ENCODE peak calls at places on chromosome 22, in four cellular contexts. D, X, P and S are unnamed samples.

GRCh38 chr22:46415816-46416536 is 80.5 kb downstream of the TRMU start:
- DNase-seq in D (no peak), X (no peak), P (no peak), S (no peak)

GRCh38 chr22:31088233-31088986 is 7.3 kb downstream of the SMTN start:
- DNase-seq in D (no peak), X (no peak), P (no peak), S (no peak)

GRCh38 chr22:35725521-35725920 is 7.8 kb downstream of the APOL5 start:
- DNase-seq in X (no peak), P (no peak), D (no peak), S (no peak)

GRCh38 chr22:35525687-35526332 is 14.8 kb upstream of the RASD2 start:
- DNase-seq in X (no peak), D (no peak), P (no peak), S (no peak)

GRCh38 chr22:44068422-44069191 is 44.5 kb downstream of the PARVB start:
- DNase-seq in D (peak), X (peak), P (no peak), S (no peak)

GRCh38 chr22:49156662-49157285 is 670.9 kb downstream of the BRD1 start:
- DNase-seq in P (no peak), X (no peak), D (no peak), S (no peak)

GRCh38 chr22:48488149-48488551 is 1339.5 kb downstream of the BRD1 start:
- DNase-seq in X (no peak), D (no peak), P (no peak), S (no peak)

GRCh38 chr22:28094831-28095230 is 175.8 kb upstream of the PITPNB start:
- DNase-seq in X (no peak), D (no peak), P (no peak), S (no peak)

GRCh38 chr22:46612904-46613605 is 7.1 kb upstream of the GRAMD4 start:
- DNase-seq in D (no peak), P (peak), X (no peak), S (no peak)

GRCh38 chr22:20424937-20425587 is 12.6 kb downstream of the SCARF2 start:
- DNase-seq in X (no peak), P (no peak), D (no peak), S (no peak)

GRCh38 chr22:31676700-31677099 is 14.7 kb upstream of the PISD start:
- DNase-seq in D (no peak), X (peak), P (no peak), S (no peak)

GRCh38 chr22:48675141-48675827 is 1152.4 kb downstream of the BRD1 start:
- DNase-seq in D (no peak), X (no peak), P (no peak), S (no peak)

GRCh38 chr22:44672632-44673031 is 29.4 kb upstream of the PRR5 start:
- DNase-seq in D (no peak), P (no peak), X (no peak), S (no peak)

GRCh38 chr22:24503851-24504170 is 8.7 kb downstream of the UPB1 start:
- DNase-seq in X (no peak), P (no peak), D (no peak), S (no peak)

GRCh38 chr22:24507742-24508141 is 12.6 kb downstream of the UPB1 start:
- DNase-seq in D (no peak), P (no peak), X (no peak), S (no peak)

GRCh38 chr22:24506802-24507438 is 11.8 kb downstream of the UPB1 start:
- DNase-seq in D (no peak), X (no peak), P (peak), S (no peak)

GRCh38 chr22:24503137-24503850 is 8.2 kb downstream of the UPB1 start:
- DNase-seq in P (no peak), D (peak), X (peak), S (peak)

GRCh38 chr22:24505337-24505736 is 10.2 kb downstream of the UPB1 start:
- DNase-seq in D (no peak), P (peak), X (no peak), S (no peak)
- TF ChIP-seq FOXK2 in D (no peak), P (no peak), X (no peak), S (no peak)

DNA sequence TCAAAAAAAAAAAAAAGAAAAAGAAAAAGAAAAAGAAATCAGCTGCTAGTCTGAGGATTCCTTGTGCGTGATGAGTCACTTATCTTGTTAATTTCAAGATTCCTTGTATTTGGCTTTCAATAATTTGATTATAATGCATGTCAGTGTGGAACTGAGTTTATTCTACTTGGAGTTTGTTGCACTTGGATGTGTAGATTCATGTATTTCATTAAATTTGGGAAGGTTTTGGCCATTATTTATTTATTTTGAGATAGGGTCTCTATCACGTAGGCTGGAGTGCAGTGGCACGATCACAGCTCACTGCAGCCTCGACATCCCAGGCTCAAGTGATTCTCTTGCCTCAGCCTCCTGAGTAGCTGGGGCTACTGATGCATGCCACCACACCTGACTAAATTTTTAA is 14.8 kb downstream of the WBP2NL start:
- DNase-seq in D (no peak), X (no peak), P (no peak), S (no peak)
- TF ChIP-seq BHLHE40 in D (no peak), X (no peak), P (no peak), S (no peak)

DNA sequence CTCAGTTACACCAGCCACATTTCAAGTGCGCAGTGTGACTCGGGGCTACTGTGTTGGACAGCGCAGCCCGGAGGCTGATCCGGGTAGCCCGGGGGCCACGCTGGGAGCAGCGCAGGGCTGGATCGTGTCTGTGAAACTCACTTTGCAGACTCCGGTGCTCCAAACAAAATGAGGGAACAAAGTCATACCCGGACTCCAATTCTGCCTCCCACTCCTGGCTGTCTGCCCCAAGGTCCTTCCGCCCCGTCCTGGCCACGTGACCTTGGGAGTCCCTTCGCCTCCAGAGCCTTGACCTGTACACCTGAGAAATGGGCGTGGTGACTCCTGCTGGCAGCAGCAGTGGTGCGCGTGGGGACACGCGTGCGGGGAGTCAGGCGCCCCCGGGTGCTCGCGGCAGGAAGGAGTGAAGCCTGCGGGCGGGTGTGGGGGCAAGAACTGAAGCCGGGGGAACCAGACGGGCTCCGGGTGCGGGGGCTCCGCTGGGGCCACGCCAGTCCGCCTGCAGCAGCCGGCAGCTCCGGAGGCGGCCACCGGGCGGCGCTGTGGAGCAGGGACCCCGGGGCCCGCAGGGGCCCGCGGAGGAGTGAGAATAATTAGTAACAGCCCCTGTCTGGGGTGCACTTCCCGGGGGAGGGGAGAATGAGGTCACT is 42.4 kb downstream of the KCNJ4 start:
- DNase-seq in X (no peak), P (no peak), D (peak), S (peak)
- TF ChIP-seq FOXK2 in X (no peak), P (no peak), D (no peak), S (no peak)

DNA sequence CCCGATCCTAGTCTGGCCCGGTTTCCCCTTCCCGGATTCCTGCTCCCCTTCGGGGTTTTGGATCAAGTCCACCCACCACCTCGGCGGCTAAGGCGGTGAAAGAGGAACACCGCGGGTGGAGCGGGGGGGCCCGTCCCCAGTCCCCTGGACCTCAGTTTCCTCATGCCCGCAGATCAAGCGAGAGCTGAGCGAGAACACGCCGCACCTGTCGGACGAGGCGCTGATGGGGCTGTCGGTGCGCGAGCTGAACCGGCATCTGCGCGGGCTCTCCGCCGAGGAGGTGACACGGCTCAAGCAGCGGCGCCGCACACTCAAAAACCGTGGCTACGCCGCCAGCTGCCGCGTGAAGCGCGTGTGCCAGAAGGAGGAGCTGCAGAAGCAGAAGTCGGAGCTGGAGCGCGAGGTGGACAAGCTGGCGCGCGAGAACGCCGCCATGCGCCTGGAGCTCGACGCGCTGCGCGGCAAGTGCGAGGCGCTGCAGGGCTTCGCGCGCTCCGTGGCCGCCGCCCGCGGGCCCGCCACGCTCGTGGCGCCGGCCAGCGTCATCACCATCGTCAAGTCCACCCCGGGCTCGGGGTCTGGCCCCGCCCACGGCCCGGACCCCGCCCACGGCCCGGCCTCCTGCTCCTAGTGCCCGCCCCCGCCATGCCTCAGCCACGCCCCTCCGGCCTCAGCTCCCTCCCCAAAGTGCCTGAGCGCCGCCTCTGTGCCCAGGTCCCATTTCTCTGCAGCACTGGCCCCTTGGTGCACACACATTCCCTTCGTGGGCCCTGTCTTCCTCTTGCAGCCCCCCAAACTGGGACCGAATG is 12.7 kb downstream of the MAFF start:
- DNase-seq in P (no peak), D (peak), X (no peak), S (peak)
- TF ChIP-seq BHLHE40 in P (no peak), D (peak), X (no peak), S (no peak)